ENCODE peak calls at places on chromosomes 5 and 9, in seven cellular contexts. T is mesendoderm, P is H1, K is mesenchymal stem cell, H is H9, F is neuronal stem cell, D is trophoblast cell. A is an unnamed sample.

GRCh38 chr5:160805376-160805775 is 46.6 kb downstream of the ATP10B start:
- DNase-seq in T (no peak), P (no peak), K (no peak), H (no peak), F (no peak), D (no peak), A (no peak)

GRCh38 chr9:34560574-34561229 is 28.8 kb downstream of the CNTFR start:
- DNase-seq in T (no peak), P (no peak), K (no peak), H (no peak), F (no peak), D (no peak), A (no peak)

GRCh38 chr5:123369371-123369968 is 53.7 kb downstream of the CEP120 start:
- DNase-seq in T (no peak), P (no peak), K (no peak), H (no peak), F (no peak), D (no peak), A (no peak)

GRCh38 chr9:97220894-97221477 is 86.5 kb upstream of the CCDC180 start:
- DNase-seq in T (peak), P (no peak), K (peak), H (peak), F (peak), D (no peak), A (no peak)

GRCh38 chr5:99033014-99033931 is 104.5 kb upstream of the CHD1 start:
- DNase-seq in T (no peak), P (no peak), K (peak), H (no peak), F (no peak), D (no peak), A (peak)

GRCh38 chr9:121073038-121073437 is 1.7 kb upstream of the CNTRL start:
- DNase-seq in T (no peak), P (no peak), K (no peak), H (no peak), F (no peak), D (no peak), A (peak)

GRCh38 chr9:127742435-127743088 is 7.5 kb upstream of the TOR2A start:
- DNase-seq in T (peak), P (peak), K (peak), H (peak), F (peak), D (peak), A (peak)

GRCh38 chr5:181092428-181092827 is 38.5 kb downstream of the OR2V1 start:
- DNase-seq in T (no peak), P (no peak), K (no peak), H (no peak), F (no peak), D (no peak), A (no peak)

GRCh38 chr9:136511670-136512592 is 29.1 kb upstream of the SEC16A start:
- DNase-seq in T (no peak), P (no peak), K (no peak), H (no peak), F (peak), D (no peak), A (no peak)

GRCh38 chr9:126532951-126533910 is 80.5 kb upstream of the LMX1B start:
- DNase-seq in T (no peak), P (no peak), K (no peak), H (no peak), F (no peak), D (no peak), A (no peak)

GRCh38 chr5:168987540-168988300 is 313.2 kb downstream of the SLIT3 start:
- DNase-seq in T (peak), P (peak), K (peak), H (peak), F (peak), D (peak), A (peak)

GRCh38 chr5:158838788-158839187 is 260.9 kb downstream of the EBF1 start:
- DNase-seq in T (peak), P (no peak), K (no peak), H (no peak), F (no peak), D (no peak), A (no peak)

GRCh38 chr9:75198436-75198835 is 110.1 kb downstream of the OSTF1 start:
- DNase-seq in T (peak), P (no peak), K (no peak), H (peak), F (no peak), D (peak), A (no peak)

GRCh38 chr9:126148994-126149393 is 177.6 kb upstream of the MVB12B start:
- DNase-seq in T (no peak), P (no peak), K (no peak), H (peak), F (no peak), D (no peak), A (no peak)

GRCh38 chr5:160230686-160231527 is 1.6 kb downstream of the FABP6 start:
- DNase-seq in T (no peak), P (no peak), K (no peak), H (no peak), F (no peak), D (peak), A (peak)

GRCh38 chr5:150209020-150209635 is 19.3 kb downstream of the SLC6A7 start:
- DNase-seq in T (peak), P (no peak), K (peak), H (no peak), F (no peak), D (peak), A (peak)

GRCh38 chr9:90085633-90086032 is 480.8 kb downstream of the GADD45G start:
- DNase-seq in T (no peak), P (no peak), K (no peak), H (no peak), F (no peak), D (no peak), A (no peak)
- H2AK5ac ChIP-seq in T (no peak), P (no peak), K (no peak), H (no peak), F (no peak), D (no peak), A (no peak)

GRCh38 chr9:137759117-137759516 is 118.5 kb upstream of the CACNA1B start:
- DNase-seq in T (no peak), P (no peak), K (no peak), H (no peak), F (no peak), D (no peak), A (no peak)

GRCh38 chr9:137761032-137761431 is 116.5 kb upstream of the CACNA1B start:
- DNase-seq in T (no peak), P (no peak), K (no peak), H (no peak), F (no peak), D (no peak), A (no peak)

GRCh38 chr9:137760426-137760825 is 117.2 kb upstream of the CACNA1B start:
- DNase-seq in T (no peak), P (no peak), K (no peak), H (no peak), F (no peak), D (no peak), A (peak)

GRCh38 chr9:137758067-137758466 is 119.5 kb upstream of the CACNA1B start:
- DNase-seq in T (no peak), P (no peak), K (no peak), H (no peak), F (no peak), D (no peak), A (no peak)

DNA sequence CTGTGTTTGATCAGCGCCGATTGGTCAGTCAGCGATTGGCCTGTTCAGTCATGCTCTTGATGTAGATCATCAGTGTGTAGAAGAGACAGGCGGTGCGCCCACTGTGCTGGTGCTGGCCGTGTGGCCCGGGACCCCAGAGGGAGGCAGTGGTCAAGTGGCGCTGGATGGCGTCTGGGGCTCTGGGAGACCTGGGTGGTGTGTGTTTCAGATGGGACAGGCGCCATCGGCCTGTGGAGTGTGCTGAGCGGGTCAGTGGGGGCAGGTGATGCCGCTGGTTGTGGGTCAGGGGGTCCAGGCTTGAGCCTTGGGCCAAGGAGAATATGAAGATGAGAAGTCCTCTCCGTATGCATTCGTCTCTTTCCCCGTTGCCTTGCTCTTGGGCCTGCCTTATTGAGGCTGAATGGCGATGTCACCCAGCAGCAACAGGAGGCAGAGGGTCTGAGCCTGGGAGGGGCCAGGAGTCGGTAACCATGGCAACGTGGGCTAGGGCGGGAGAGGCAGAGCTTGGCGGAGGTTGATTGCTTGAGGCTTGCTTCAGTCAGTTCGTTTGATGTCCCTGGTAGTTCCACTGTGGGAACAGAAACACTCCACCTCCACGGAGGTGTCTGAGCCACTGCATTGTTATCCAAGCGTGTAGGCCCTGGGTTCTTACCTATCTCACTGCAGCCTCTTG is 117.8 kb upstream of the CACNA1B start:
- DNase-seq in T (peak), P (no peak), K (no peak), H (no peak), F (peak), D (no peak), A (no peak)
- H2AK5ac ChIP-seq in T (no peak), P (no peak), K (peak), H (no peak), F (no peak), D (no peak), A (no peak)

GRCh38 chr9:83688921-83689320 is 18.8 kb downstream of the UBQLN1 start:
- DNase-seq in T (no peak), P (no peak), K (no peak), H (no peak), F (no peak), D (no peak), A (no peak)
- H2AK5ac ChIP-seq in T (no peak), P (no peak), K (no peak), H (no peak), F (no peak), D (no peak), A (no peak)

DNA sequence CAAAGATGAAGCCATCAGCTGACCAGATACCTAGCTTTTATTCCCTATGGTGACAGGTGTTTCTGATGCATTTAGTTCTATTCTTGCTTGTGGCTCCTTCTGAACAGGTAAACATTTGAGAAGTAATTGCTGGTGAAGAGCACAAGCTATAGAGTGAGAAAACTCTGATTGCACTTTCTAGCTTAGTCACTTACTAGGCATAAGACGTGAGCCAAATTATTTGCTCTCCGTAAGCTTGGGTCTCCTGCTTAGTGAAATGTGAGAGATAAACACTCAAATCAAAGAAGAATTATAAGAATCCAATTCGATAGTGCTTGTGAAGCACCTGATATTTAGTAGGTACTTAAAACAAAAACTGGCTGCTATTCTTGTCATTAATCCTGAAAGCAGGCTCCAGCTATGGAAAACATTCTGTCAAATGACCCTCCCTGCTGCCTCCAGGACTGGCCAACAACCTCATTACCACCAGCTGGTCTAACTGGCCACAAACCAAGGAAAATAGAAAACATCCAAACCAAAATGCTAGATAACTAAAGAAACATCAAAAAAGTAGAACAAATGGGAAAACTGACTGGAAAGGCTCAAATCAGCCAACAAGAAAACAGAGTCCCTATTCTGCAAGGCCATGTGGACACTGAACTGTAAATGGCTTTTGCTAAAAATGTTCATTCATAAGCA is 616.2 kb downstream of the DTWD2 start:
- DNase-seq in T (no peak), P (no peak), K (no peak), H (no peak), F (no peak), D (no peak), A (no peak)
- H2AK5ac ChIP-seq in T (no peak), P (no peak), K (no peak), H (no peak), F (no peak), D (no peak), A (no peak)

GRCh38 chr9:124371183-124371582 is 44.1 kb downstream of the PSMB7 start:
- DNase-seq in T (no peak), P (no peak), K (peak), H (no peak), F (no peak), D (no peak), A (peak)

GRCh38 chr9:124372038-124372437 is 43.2 kb downstream of the PSMB7 start:
- DNase-seq in T (no peak), P (no peak), K (no peak), H (no peak), F (no peak), D (no peak), A (peak)

GRCh38 chr9:124373386-124373785 is 41.9 kb downstream of the PSMB7 start:
- DNase-seq in T (no peak), P (no peak), K (no peak), H (no peak), F (no peak), D (no peak), A (no peak)

GRCh38 chr9:124376329-124376728 is 38.9 kb downstream of the PSMB7 start:
- DNase-seq in T (no peak), P (no peak), K (no peak), H (no peak), F (no peak), D (no peak), A (no peak)

DNA sequence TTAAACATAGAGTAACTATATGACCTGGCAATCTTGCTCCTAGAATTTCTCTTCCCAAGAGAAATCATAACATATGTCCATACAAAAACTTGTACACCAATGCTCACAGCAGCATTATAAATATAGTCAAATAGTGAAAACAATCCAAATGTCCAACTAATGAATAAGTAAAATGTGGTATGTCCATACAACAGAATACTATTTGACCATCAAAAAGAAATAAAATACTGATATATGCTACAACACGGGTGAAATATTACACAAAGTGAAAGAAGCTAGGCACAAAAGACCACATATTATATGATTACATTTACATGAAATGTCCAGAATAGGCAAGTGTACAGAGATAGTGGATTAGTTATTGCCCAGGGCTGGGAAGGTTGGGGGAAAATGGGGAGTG is 41.4 kb downstream of the PSMB7 start:
- DNase-seq in T (no peak), P (no peak), K (no peak), H (no peak), F (no peak), D (no peak), A (no peak)
- H2AK5ac ChIP-seq in T (no peak), P (no peak), K (no peak), H (no peak), F (no peak), D (no peak), A (no peak)

GRCh38 chr5:39850291-39850690 is 425.5 kb upstream of the DAB2 start:
- DNase-seq in T (no peak), P (no peak), K (no peak), H (no peak), F (no peak), D (no peak), A (no peak)
- H2AK5ac ChIP-seq in T (no peak), P (no peak), K (no peak), H (no peak), F (no peak), D (no peak), A (no peak)

GRCh38 chr9:21657966-21658667 is 144.3 kb upstream of the MTAP start:
- DNase-seq in T (no peak), P (no peak), K (no peak), H (no peak), F (no peak), D (no peak), A (peak)
- H2AK5ac ChIP-seq in T (no peak), P (no peak), K (no peak), H (no peak), F (no peak), D (no peak), A (no peak)

GRCh38 chr5:34525761-34526160 is 130.4 kb upstream of the RAI14 start:
- DNase-seq in T (no peak), P (no peak), K (no peak), H (no peak), F (no peak), D (no peak), A (no peak)

GRCh38 chr5:34523382-34523716 is 132.8 kb upstream of the RAI14 start:
- DNase-seq in T (no peak), P (no peak), K (no peak), H (no peak), F (no peak), D (no peak), A (no peak)

GRCh38 chr5:34521628-34522290 is 134.4 kb upstream of the RAI14 start:
- DNase-seq in T (no peak), P (no peak), K (no peak), H (peak), F (no peak), D (no peak), A (no peak)

GRCh38 chr5:34524123-34524522 is 132.0 kb upstream of the RAI14 start:
- DNase-seq in T (no peak), P (no peak), K (peak), H (no peak), F (no peak), D (peak), A (peak)

GRCh38 chr5:34522599-34523381 is 133.3 kb upstream of the RAI14 start:
- DNase-seq in T (peak), P (peak), K (peak), H (peak), F (peak), D (peak), A (peak)
- H2AK5ac ChIP-seq in T (no peak), P (no peak), K (no peak), H (no peak), F (no peak), D (no peak), A (peak)

DNA sequence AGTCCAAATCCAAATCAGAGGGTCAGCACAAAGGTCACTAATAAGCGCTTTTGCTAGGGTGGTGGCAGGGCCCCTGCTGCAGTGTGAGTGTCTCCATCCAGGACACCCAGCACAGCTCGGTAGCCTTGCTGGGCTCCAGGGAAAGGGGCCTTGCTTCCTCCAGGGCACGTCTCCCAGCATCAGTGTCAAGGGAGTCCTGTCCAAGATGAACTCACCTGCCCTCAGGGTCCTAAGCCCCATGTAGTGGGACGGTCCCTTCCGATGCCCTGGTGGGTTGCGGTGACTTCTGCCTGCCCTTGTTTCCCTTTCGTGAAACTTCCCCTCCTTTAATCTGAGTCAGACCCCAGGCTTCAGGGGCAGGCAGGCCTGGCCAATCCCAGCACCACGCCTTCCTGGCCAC is 101.7 kb downstream of the ZNF354C start:
- DNase-seq in T (no peak), P (no peak), K (no peak), H (peak), F (no peak), D (no peak), A (no peak)
- H2AK5ac ChIP-seq in T (no peak), P (no peak), K (no peak), H (no peak), F (no peak), D (no peak), A (no peak)